ENCODE peak calls at places on chromosomes 2 and 18, in four cellular contexts. C is H54, B is NCI-H774, L is LoVo. K is an unnamed sample.

GRCh38 chr2:46245869-46246268 is 51.3 kb upstream of the EPAS1 start:
- DNase-seq in B (no peak), L (no peak), C (no peak), K (no peak)

GRCh38 chr2:86298411-86299390 is 38.7 kb downstream of the REEP1 start:
- DNase-seq in B (no peak), C (no peak), L (no peak), K (no peak)

GRCh38 chr2:191954446-191954845 is 107.6 kb upstream of the CAVIN2 start:
- DNase-seq in L (no peak), C (no peak), B (no peak), K (no peak)

GRCh38 chr2:86764661-86765307 is 25.9 kb downstream of the CD8A start:
- DNase-seq in L (peak), B (peak), C (no peak), K (peak)

GRCh38 chr2:223363085-223363484 is 239.1 kb downstream of the SCG2 start:
- DNase-seq in L (no peak), B (peak), C (no peak), K (no peak)

GRCh38 chr2:215728504-215729065 is 284.8 kb downstream of the MREG start:
- DNase-seq in B (no peak), C (peak), L (no peak), K (no peak)

GRCh38 chr2:40225670-40226069 is 226.2 kb downstream of the SLC8A1 start:
- DNase-seq in L (no peak), B (no peak), C (no peak), K (no peak)

GRCh38 chr2:127086800-127087737 is 19.9 kb downstream of the BIN1 start:
- DNase-seq in L (no peak), B (no peak), C (no peak), K (no peak)

GRCh38 chr2:102737435-102737834 is 24.4 kb upstream of the TMEM182 start:
- DNase-seq in B (no peak), L (no peak), C (no peak), K (no peak)

GRCh38 chr2:18479901-18480369 is 80.5 kb downstream of the RDH14 start:
- DNase-seq in L (no peak), C (no peak), B (no peak), K (no peak)

GRCh38 chr18:79728931-79729586 is 49.5 kb downstream of the CTDP1 start:
- DNase-seq in L (no peak), C (no peak), B (no peak), K (no peak)

GRCh38 chr2:100391735-100392515 is 25.5 kb downstream of the CHST10 start:
- DNase-seq in C (no peak), L (no peak), B (no peak), K (no peak)

GRCh38 chr18:49813071-49813320 is 337 bp downstream of the ACAA2 start:
- DNase-seq in B (no peak), C (no peak), L (peak), K (no peak)

GRCh38 chr18:64693756-64694155 is 544.9 kb upstream of the LINC00305 start:
- DNase-seq in L (no peak), B (no peak), C (no peak), K (no peak)

GRCh38 chr2:11535899-11536344 is 2.1 kb downstream of the GREB1 start:
- DNase-seq in B (no peak), L (no peak), C (no peak), K (no peak)

GRCh38 chr18:26307161-26307773 is 81.0 kb downstream of the TAF4B start:
- DNase-seq in C (peak), L (peak), B (peak), K (peak)

GRCh38 chr2:13114391-13114790 is 397.7 kb downstream of the TRIB2 start:
- DNase-seq in L (no peak), B (no peak), C (no peak), K (no peak)

GRCh38 chr2:48527211-48527880 is 2.6 kb upstream of the STON1 start:
- DNase-seq in C (no peak), L (no peak), B (no peak), K (no peak)

GRCh38 chr2:68807821-68808266 is 63.4 kb downstream of the BMP10 start:
- DNase-seq in C (no peak), B (no peak), L (no peak), K (no peak)

GRCh38 chr18:77087391-77088141 is 45.0 kb downstream of the MBP start:
- DNase-seq in B (no peak), L (no peak), C (no peak), K (no peak)

GRCh38 chr2:235988271-235989015 is 179.7 kb downstream of the GBX2 start:
- DNase-seq in C (no peak), B (no peak), L (no peak), K (no peak)

GRCh38 chr2:44929680-44930273 is 11.7 kb upstream of the SIX3 start:
- DNase-seq in L (no peak), C (no peak), B (no peak), K (no peak)

GRCh38 chr2:174888136-174888535 is 117.0 kb downstream of the CHN1 start:
- DNase-seq in B (no peak), L (no peak), C (no peak), K (no peak)

GRCh38 chr2:233026211-233026813 is 6.2 kb upstream of the NEU2 start:
- DNase-seq in L (peak), C (no peak), B (no peak), K (no peak)

GRCh38 chr2:160279813-160280465 is 79.9 kb upstream of the ITGB6 start:
- DNase-seq in C (no peak), B (no peak), L (no peak), K (no peak)

GRCh38 chr2:71930073-71930681 is 217.5 kb downstream of the CYP26B1 start:
- DNase-seq in B (no peak), L (no peak), C (no peak), K (no peak)

GRCh38 chr2:9145109-9145751 is 61.4 kb upstream of the ASAP2 start:
- DNase-seq in L (no peak), C (peak), B (no peak), K (no peak)

GRCh38 chr18:49640741-49641140 is 78.9 kb downstream of the LIPG start:
- DNase-seq in B (no peak), L (no peak), C (no peak), K (no peak)

GRCh38 chr2:227871375-227871788 is at the start of gene DAW1:
- DNase-seq in B (no peak), L (no peak), C (no peak), K (no peak)

GRCh38 chr18:49544362-49544761 is 17.5 kb upstream of the LIPG start:
- DNase-seq in C (no peak), B (no peak), L (peak), K (no peak)

GRCh38 chr2:85131116-85131515 is 2.1 kb upstream of the TCF7L1 start:
- DNase-seq in L (no peak), C (no peak), B (no peak), K (no peak)

K was measured in HCT116.